ENCODE peak calls at places on chromosomes 11 and 22, in seven cellular contexts. I, E, C, Z, L, M and J are unnamed samples.

GRCh38 chr11:73227571-73228211 is 9.6 kb downstream of the P2RY2 start:
- DNase-seq in I (no peak), C (no peak), E (no peak), Z (no peak), L (peak), M (no peak), J (peak)

GRCh38 chr11:33160147-33160546 is 1.1 kb downstream of the CSTF3 start:
- DNase-seq in E (no peak), I (no peak), C (no peak), Z (no peak), M (peak), L (no peak), J (no peak)

GRCh38 chr22:40485813-40486610 is 115.6 kb downstream of the SGSM3 start:
- DNase-seq in E (no peak), Z (no peak), I (no peak), M (peak), L (no peak), C (no peak), J (no peak)

GRCh38 chr22:38452373-38453064 is 2.5 kb downstream of the KCNJ4 start:
- DNase-seq in L (no peak), C (no peak), Z (no peak), M (peak), E (peak), I (no peak), J (no peak)

GRCh38 chr22:43867839-43868652 is 5.7 kb upstream of the SULT4A1 start:
- DNase-seq in L (peak), I (no peak), E (peak), M (peak), Z (peak), C (no peak), J (peak)

GRCh38 chr11:74949748-74950127 is 672 bp downstream of the SPCS2 start:
- DNase-seq in E (no peak), M (peak), C (no peak), I (no peak), Z (no peak), L (no peak), J (no peak)

GRCh38 chr11:113705871-113706654 is at the start of gene TMPRSS5:
- DNase-seq in L (no peak), M (no peak), E (no peak), Z (no peak), I (no peak), C (no peak), J (no peak)

GRCh38 chr11:68806931-68807844 is 34.5 kb downstream of the CPT1A start:
- DNase-seq in C (no peak), L (no peak), M (peak), Z (peak), I (no peak), E (no peak), J (no peak)

GRCh38 chr11:5809122-5809519 is 397 bp downstream of the OR52N2 start:
- DNase-seq in E (no peak), M (no peak), I (no peak), C (no peak), L (no peak), Z (no peak), J (no peak)

GRCh38 chr11:48141475-48142100 is 75.0 kb upstream of the OR4B1 start:
- DNase-seq in E (no peak), C (no peak), L (no peak), Z (no peak), M (no peak), I (no peak), J (no peak)

GRCh38 chr11:126186031-126186698 is 25.3 kb downstream of the RPUSD4 start:
- DNase-seq in E (peak), M (peak), Z (no peak), I (no peak), C (no peak), L (no peak), J (no peak)

GRCh38 chr11:70161043-70161625 is 42.0 kb upstream of the FADD start:
- DNase-seq in Z (no peak), C (no peak), E (no peak), I (no peak), M (no peak), L (no peak), J (no peak)

GRCh38 chr11:44126304-44126703 is 30.8 kb downstream of the EXT2 start:
- DNase-seq in L (no peak), C (no peak), Z (no peak), I (no peak), M (no peak), E (no peak), J (no peak)

GRCh38 chr11:46183819-46184218 is 62.6 kb upstream of the PHF21A start:
- DNase-seq in I (no peak), C (no peak), Z (no peak), M (peak), L (no peak), E (no peak), J (no peak)

GRCh38 chr22:46131151-46131587 is 19.2 kb upstream of the PPARA start:
- DNase-seq in M (no peak), E (peak), C (no peak), L (peak), Z (no peak), I (no peak), J (no peak)

GRCh38 chr22:18013436-18013835 is 10.9 kb downstream of the MICAL3 start:
- DNase-seq in C (no peak), M (no peak), E (no peak), L (no peak), Z (no peak), I (no peak), J (no peak)

GRCh38 chr11:129917231-129917630 is 21.9 kb upstream of the NFRKB start:
- DNase-seq in E (no peak), I (no peak), L (no peak), C (no peak), M (peak), Z (no peak), J (no peak)

DNA sequence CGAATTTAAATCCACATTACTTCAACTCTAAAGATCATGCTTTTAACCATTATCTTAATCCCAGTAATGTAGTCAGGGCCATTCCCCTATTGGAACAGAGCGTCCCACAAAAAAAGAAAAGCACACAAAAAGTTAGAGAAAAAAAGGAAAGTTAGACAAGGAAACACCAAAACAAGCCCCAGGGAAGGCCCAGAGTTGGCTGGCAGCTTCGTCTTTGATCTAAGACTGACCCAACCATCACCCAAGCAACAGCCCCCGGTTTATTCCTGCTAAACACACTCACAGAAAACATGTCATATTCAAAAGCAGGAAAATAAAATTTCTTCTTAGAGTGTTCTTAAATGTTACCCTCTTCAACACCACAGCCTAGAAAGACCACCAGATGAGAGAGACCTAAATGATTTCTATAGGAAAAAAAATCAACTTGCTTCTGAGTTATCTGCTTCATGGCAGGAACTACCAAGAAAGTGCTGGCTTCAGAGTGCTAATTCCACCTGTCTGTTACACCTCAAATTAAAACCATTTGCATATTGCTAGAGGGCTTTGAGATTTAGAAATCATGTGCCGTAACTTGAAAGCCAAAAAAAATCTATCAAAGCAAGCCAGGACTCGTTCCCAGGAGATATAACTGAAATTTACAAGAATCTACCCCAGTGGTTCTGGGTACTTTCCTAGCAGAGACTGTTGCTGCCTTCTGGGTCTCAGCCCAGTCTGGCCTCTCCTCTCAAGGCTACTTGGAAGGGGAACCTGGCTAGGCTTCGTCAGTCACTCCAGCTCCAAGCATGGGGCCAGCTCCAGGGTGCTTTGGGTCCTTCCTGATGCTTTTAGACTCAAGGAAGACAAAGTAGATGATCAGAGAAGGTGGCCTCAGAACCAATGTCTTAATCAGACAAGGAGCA is 31.2 kb downstream of the POU2AF3 start:
- DNase-seq in L (no peak), M (no peak), I (no peak), E (peak), C (no peak), Z (no peak), J (no peak)
- TF ChIP-seq CTCF in L (no peak), M (no peak), I (no peak), E (no peak), C (no peak), Z (no peak), J (no peak)

DNA sequence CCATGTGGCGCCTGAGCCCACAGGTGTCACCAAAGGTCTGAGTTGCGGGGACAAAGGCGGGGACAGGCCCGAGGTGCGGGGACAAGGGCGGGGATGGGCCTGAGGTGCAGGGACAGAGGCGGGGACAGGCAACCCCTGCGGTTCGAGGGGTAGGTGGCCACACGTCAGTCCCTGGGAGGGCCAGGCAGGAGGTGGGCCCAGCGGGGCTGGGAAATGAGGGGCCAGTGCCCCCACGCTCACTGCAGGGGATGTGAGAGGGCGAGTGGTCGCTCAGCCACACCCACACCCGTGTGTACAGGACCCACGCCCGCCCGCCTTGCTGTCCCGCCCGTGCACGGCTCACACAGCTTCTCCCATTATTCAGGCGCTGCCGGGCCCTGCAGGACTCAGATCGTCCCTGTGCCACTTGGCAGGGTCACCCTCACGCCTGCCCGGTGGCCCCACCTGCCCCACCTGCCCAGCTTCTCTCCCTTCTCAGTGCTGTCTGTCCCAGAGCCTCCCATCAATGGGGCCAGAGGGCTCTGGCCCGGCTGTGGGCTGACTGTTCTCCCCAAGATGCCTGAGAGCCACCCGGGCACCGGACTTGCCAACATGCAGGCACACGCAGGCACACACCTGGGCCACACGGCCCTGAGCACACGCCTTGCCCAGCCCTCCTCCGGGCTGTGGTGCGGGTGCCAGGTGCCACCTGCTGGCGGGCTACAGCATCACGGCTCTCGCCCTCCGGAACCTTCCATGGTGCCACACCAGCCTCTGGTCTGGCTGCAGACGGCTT is 14.2 kb upstream of the MUC6 start:
- DNase-seq in L (peak), I (no peak), C (peak), Z (no peak), E (peak), M (peak), J (peak)
- TF ChIP-seq CTCF in L (peak), I (peak), C (peak), Z (peak), E (peak), M (peak), J (peak)

DNA sequence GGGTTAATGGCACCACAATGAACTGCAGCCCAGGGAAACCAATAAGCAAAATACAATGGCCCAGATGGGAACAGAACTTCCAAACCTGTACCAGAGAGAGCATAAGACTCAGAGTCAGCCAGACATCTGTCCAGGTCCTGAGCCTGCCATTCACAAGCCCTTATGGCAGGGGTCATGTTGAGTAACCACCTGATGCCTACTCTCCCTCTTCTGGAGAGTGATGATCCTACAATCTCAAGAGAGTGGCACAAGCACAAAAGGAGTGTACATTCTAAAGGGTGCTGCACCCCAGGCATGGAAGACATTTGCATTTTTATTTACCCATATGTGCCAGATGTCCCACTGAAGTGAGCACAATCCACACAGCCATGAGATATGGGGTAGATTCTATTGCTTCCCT is 10.6 kb downstream of the TENM4 start:
- DNase-seq in L (no peak), Z (no peak), E (no peak), I (no peak), M (no peak), C (no peak), J (no peak)
- TF ChIP-seq CTCF in L (no peak), Z (no peak), E (no peak), I (no peak), M (no peak), C (no peak), J (no peak)

DNA sequence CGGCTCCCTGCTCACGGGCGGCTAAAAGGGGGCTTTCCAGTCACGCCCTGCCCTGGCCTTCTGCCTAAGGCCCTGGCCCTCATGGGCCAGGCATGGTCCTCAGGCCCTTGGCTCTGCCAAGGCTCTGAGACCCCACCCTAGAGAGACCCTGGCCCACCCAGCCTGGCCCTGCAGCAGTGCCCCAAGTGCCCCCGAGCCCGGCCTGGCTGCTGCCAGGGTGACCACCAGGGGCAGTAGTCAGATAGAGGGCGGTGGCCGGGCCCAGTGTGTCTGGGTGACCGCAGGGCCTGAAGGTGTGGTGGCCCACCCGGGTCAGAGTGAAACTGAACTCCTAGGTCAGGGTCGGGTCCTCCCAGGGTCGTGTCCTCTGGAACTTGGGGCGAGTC is 29.4 kb upstream of the CCDC188 start:
- DNase-seq in C (no peak), I (no peak), M (no peak), E (no peak), Z (no peak), L (peak), J (no peak)
- TF ChIP-seq CTCF in C (no peak), I (peak), M (peak), E (no peak), Z (peak), L (peak), J (peak)